ENCODE peak calls at places on chromosomes 4 and X, in seven cellular contexts. O, Z, A, S, Q, J and D are unnamed samples.

GRCh38 chr4:2812985-2813384 is 20.1 kb downstream of the SH3BP2 start:
- DNase-seq in A (no peak), Q (no peak), J (peak; percentile 27), Z (no peak), S (no peak), O (no peak), D (no peak)

GRCh38 chr4:158020175-158020574 is 152.7 kb downstream of the GASK1B start:
- DNase-seq in O (no peak), Q (peak; percentile 61), J (no peak), S (peak; percentile 92), Z (no peak), A (no peak), D (no peak)

GRCh38 chr4:128737098-128737513 is 72.4 kb upstream of the JADE1 start:
- DNase-seq in Z (no peak), Q (no peak), A (no peak), J (no peak), O (no peak), S (no peak), D (no peak)

GRCh38 chr4:74555231-74555630 is 110.3 kb downstream of the AREG start:
- DNase-seq in S (peak; percentile 15), J (no peak), A (no peak), Z (no peak), Q (no peak), O (no peak), D (no peak)

GRCh38 chr4:6128221-6128871 is 72.0 kb downstream of the JAKMIP1 start:
- DNase-seq in A (no peak), Q (no peak), J (no peak), O (peak; percentile 34), S (peak; percentile 46), Z (peak; percentile 91), D (no peak)

GRCh38 chr4:101081166-101081565 is 266.2 kb downstream of the PPP3CA start:
- DNase-seq in Q (no peak), O (no peak), J (no peak), S (no peak), A (no peak), Z (no peak), D (no peak)

GRCh38 chr4:79886557-79886956 is 186.5 kb downstream of the ANTXR2 start:
- DNase-seq in A (no peak), Q (no peak), J (no peak), S (no peak), O (no peak), Z (no peak), D (no peak)

GRCh38 chr4:173397604-173398003 is 1.3 kb downstream of the SCRG1 start:
- DNase-seq in O (no peak), J (no peak), S (no peak), Q (no peak), Z (no peak), A (no peak), D (no peak)

GRCh38 chr4:52051213-52051614 is at the start of gene SPATA18:
- DNase-seq in J (no peak), O (peak; percentile 1), Z (no peak), S (no peak), A (no peak), Q (no peak), D (no peak)

GRCh38 chr4:182628540-182628939 is 288.6 kb downstream of the DCTD start:
- DNase-seq in A (no peak), Q (no peak), J (no peak), Z (no peak), S (no peak), O (no peak), D (no peak)

GRCh38 chr4:76781698-76782595 is 116.0 kb downstream of the SOWAHB start:
- DNase-seq in O (no peak), A (no peak), Q (peak; percentile 99), J (no peak), S (peak; percentile 35), Z (no peak), D (no peak)

GRCh38 chr4:181688416-181688815 is 554.8 kb upstream of the TENM3 start:
- DNase-seq in Q (no peak), J (no peak), S (no peak), Z (no peak), A (no peak), O (no peak), D (no peak)

GRCh38 chrX:71056857-71057256 is 11.3 kb downstream of the SNX12 start:
- DNase-seq in A (no peak), O (no peak), Z (no peak), S (no peak), J (no peak), Q (no peak), D (no peak)

GRCh38 chr4:119070301-119070700 is 65.3 kb upstream of the MYOZ2 start:
- DNase-seq in Q (peak; percentile 58), Z (no peak), O (no peak), S (no peak), J (no peak), A (no peak), D (no peak)

GRCh38 chr4:153120235-153120634 is 84.0 kb upstream of the TRIM2 start:
- DNase-seq in Q (no peak), A (no peak), S (no peak), Z (no peak), J (no peak), O (no peak), D (no peak)

GRCh38 chr4:187849556-187850245 is 145.9 kb upstream of the ZFP42 start:
- DNase-seq in Z (no peak), Q (no peak), O (no peak), S (no peak), A (no peak), J (no peak), D (no peak)

GRCh38 chr4:123505457-123506310 is 109.1 kb downstream of the SPRY1 start:
- DNase-seq in Z (peak; percentile 47), O (peak; percentile 48), S (peak; percentile 97), J (no peak), A (peak; percentile 42), Q (no peak), D (peak; percentile 66)

GRCh38 chrX:72245461-72246089 is 6.7 kb upstream of the ERCC6L start:
- DNase-seq in J (peak; percentile 10), O (peak; percentile 1), Z (peak; percentile 9), S (peak; percentile 37), A (peak; percentile 15), Q (no peak), D (peak; percentile 82)

GRCh38 chr4:108849611-108850406 is 87.0 kb upstream of the ETNPPL start:
- DNase-seq in Z (no peak), J (no peak), S (no peak), O (no peak), A (no peak), Q (peak; percentile 6), D (no peak)

GRCh38 chr4:147182041-147182440 is 236.4 kb upstream of the TTC29 start:
- DNase-seq in S (no peak), O (no peak), J (no peak), Z (no peak), A (no peak), Q (no peak), D (no peak)

GRCh38 chr4:105978684-105979296 is 83.5 kb downstream of the NPNT start:
- DNase-seq in Q (no peak), A (no peak), Z (no peak), O (no peak), S (no peak), J (no peak), D (no peak)